ENCODE peak calls at places on chromosomes 5 and 9, in six cellular contexts. Q, K, X, M, P and V are unnamed samples.
A peak's percentile ranks its signal among the peaks of the same experiment; 100 is the strongest.

GRCh38 chr5:76804266-76804665 is 14.6 kb upstream of the F2RL1 start:
- DNase-seq in Q (no peak), K (no peak), X (no peak), M (no peak), P (no peak), V (no peak)

GRCh38 chr9:116312221-116312620 is 158.6 kb downstream of the PAPPA start:
- DNase-seq in Q (no peak), K (no peak), X (no peak), M (no peak), P (peak; percentile 54), V (no peak)

GRCh38 chr9:117276444-117276843 is 138.4 kb downstream of the ASTN2 start:
- DNase-seq in Q (no peak), K (no peak), X (no peak), M (no peak), P (no peak), V (no peak)

GRCh38 chr5:166369326-166369725 is 1922.1 kb upstream of the WWC1 start:
- DNase-seq in Q (peak; percentile 10), K (no peak), X (peak; percentile 67), M (no peak), P (peak; percentile 41), V (no peak)

GRCh38 chr5:14359069-14360043 is 216.2 kb downstream of the TRIO start:
- DNase-seq in Q (no peak), K (no peak), X (no peak), M (no peak), P (no peak), V (no peak)

GRCh38 chr5:66582499-66582898 is 13.7 kb upstream of the MAST4 start:
- DNase-seq in Q (no peak), K (no peak), X (no peak), M (no peak), P (no peak), V (no peak)

GRCh38 chr5:181243521-181244307 is at the start of gene RACK1:
- DNase-seq in Q (peak; percentile 95), K (peak; percentile 89), X (peak; percentile 96), M (peak; percentile 85), P (peak; percentile 92), V (peak; percentile 90)

GRCh38 chr5:132965120-132965519 is 1.7 kb upstream of the AFF4 start:
- DNase-seq in Q (no peak), K (no peak), X (no peak), M (no peak), P (no peak), V (no peak)

GRCh38 chr5:173888473-173889135 is 455 bp downstream of the CPEB4 start:
- DNase-seq in Q (peak; percentile 41), K (peak; percentile 55), X (peak; percentile 41), M (peak; percentile 18), P (peak; percentile 26), V (peak; percentile 35)

GRCh38 chr5:10455273-10455670 is 13.6 kb downstream of the ROPN1L start:
- DNase-seq in Q (peak; percentile 51), K (no peak), X (peak; percentile 63), M (no peak), P (no peak), V (no peak)

GRCh38 chr9:134677743-134678142 is 36.1 kb downstream of the COL5A1 start:
- DNase-seq in Q (no peak), K (peak; percentile 14), X (no peak), M (no peak), P (no peak), V (no peak)

GRCh38 chr9:12681620-12682019 is 11.6 kb upstream of the TYRP1 start:
- DNase-seq in Q (no peak), K (no peak), X (no peak), M (no peak), P (no peak), V (no peak)

GRCh38 chr5:170315154-170315553 is 17.6 kb upstream of the LCP2 start:
- DNase-seq in Q (no peak), K (no peak), X (peak; percentile 36), M (no peak), P (no peak), V (no peak)

GRCh38 chr9:38622083-38622674 is 1.8 kb upstream of the ANKRD18A start:
- DNase-seq in Q (peak; percentile 65), K (peak; percentile 39), X (peak; percentile 57), M (no peak), P (no peak), V (peak; percentile 30)

GRCh38 chr9:479951-480350 is 265.3 kb downstream of the DOCK8 start:
- DNase-seq in Q (no peak), K (no peak), X (no peak), M (no peak), P (no peak), V (no peak)

GRCh38 chr9:81002242-81002641 is 687.1 kb downstream of the TLE1 start:
- DNase-seq in Q (no peak), K (no peak), X (no peak), M (no peak), P (no peak), V (no peak)

GRCh38 chr9:130199605-130200004 is 27.4 kb downstream of the NCS1 start:
- DNase-seq in Q (no peak), K (no peak), X (no peak), M (no peak), P (peak; percentile 86), V (no peak)

GRCh38 chr9:135506327-135507103 is 6.0 kb downstream of the MRPS2 start:
- DNase-seq in Q (peak; percentile 39), K (no peak), X (peak; percentile 58), M (no peak), P (no peak), V (no peak)

GRCh38 chr9:136906251-136906650 is 19.9 kb downstream of the TRAF2 start:
- DNase-seq in Q (no peak), K (no peak), X (no peak), M (no peak), P (no peak), V (no peak)

GRCh38 chr9:117247271-117247670 is 167.6 kb downstream of the ASTN2 start:
- DNase-seq in Q (peak; percentile 67), K (no peak), X (peak; percentile 45), M (no peak), P (no peak), V (no peak)

GRCh38 chr9:86944974-86945867 is 2.1 kb downstream of the GAS1 start:
- DNase-seq in Q (peak; percentile 71), K (no peak), X (peak; percentile 63), M (no peak), P (peak; percentile 39), V (no peak)
- H3K4me1 ChIP-seq in Q (peaks cover 51% of the 10 kb centered on the region), K (peaks cover 36% of the 10 kb centered on the region), X (peaks cover 51% of the 10 kb centered on the region), M (peaks cover 15% of the 10 kb centered on the region), P (no peaks in the 10 kb centered on the region), V (peaks cover 14% of the 10 kb centered on the region)

GRCh38 chr5:141514330-141515111 is 25.6 kb downstream of the PCDHGC5 start:
- DNase-seq in Q (peak; percentile 85), K (no peak), X (peak; percentile 75), M (no peak), P (no peak), V (no peak)
- H3K36me3 ChIP-seq in Q (peaks cover 10% of the 10 kb centered on the region), K (peaks cover 64% of the 10 kb centered on the region), X (no peaks in the 10 kb centered on the region), M (peaks cover 39% of the 10 kb centered on the region), P (peaks cover 19% of the 10 kb centered on the region), V (peaks cover 7% of the 10 kb centered on the region)

GRCh38 chr5:178363501-178364325 is 131.1 kb upstream of the PHYKPL start:
- DNase-seq in Q (no peak), K (no peak), X (no peak), M (no peak), P (no peak), V (no peak)

GRCh38 chr5:178368278-178368677 is 135.7 kb upstream of the PHYKPL start:
- DNase-seq in Q (no peak), K (peak; percentile 11), X (no peak), M (no peak), P (no peak), V (no peak)

GRCh38 chr5:178364326-178364675 is 131.7 kb upstream of the PHYKPL start:
- DNase-seq in Q (no peak), K (no peak), X (no peak), M (no peak), P (no peak), V (no peak)

GRCh38 chr5:178367351-178368120 is 134.9 kb upstream of the PHYKPL start:
- DNase-seq in Q (no peak), K (peak; percentile 26), X (no peak), M (no peak), P (no peak), V (no peak)

GRCh38 chr5:178365501-178366440 is 133.2 kb upstream of the PHYKPL start:
- DNase-seq in Q (no peak), K (no peak), X (no peak), M (no peak), P (no peak), V (no peak)
- H3K4me1 ChIP-seq in Q (no peaks in the 10 kb centered on the region), K (no peaks in the 10 kb centered on the region), X (no peaks in the 10 kb centered on the region), M (no peaks in the 10 kb centered on the region), P (no peaks in the 10 kb centered on the region), V (no peaks in the 10 kb centered on the region)

DNA sequence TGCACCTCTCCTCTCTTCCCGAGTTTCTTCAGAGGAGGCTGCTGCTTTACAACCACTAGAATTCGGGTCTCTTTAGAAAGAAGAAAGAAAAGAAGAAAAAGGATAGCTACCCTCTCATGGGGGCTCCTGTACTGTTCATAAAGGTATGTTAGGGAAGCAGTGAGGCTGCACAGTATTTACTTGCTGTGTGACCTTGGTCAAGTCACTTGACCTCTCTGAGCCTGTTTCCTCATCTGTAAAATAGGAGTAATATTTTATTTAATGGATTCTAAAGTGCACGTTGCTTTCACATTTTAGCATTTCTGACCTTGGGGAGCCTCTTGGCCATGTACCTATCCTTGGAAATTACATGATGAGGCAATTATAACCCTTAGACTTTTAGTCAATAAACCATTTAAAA is 88.8 kb downstream of the SETX start:
- DNase-seq in Q (no peak), K (no peak), X (no peak), M (no peak), P (no peak), V (no peak)
- H3K36me3 ChIP-seq in Q (peaks cover 18% of the 10 kb centered on the region), K (peaks cover 91% of the 10 kb centered on the region), X (no peaks in the 10 kb centered on the region), M (peaks cover 60% of the 10 kb centered on the region), P (peaks cover 21% of the 10 kb centered on the region), V (peaks cover 48% of the 10 kb centered on the region)

GRCh38 chr5:150236313-150236712 is 46.5 kb downstream of the SLC6A7 start:
- DNase-seq in Q (no peak), K (no peak), X (no peak), M (no peak), P (no peak), V (no peak)

GRCh38 chr5:150236981-150237754 is 47.3 kb downstream of the SLC6A7 start:
- DNase-seq in Q (no peak), K (no peak), X (no peak), M (no peak), P (no peak), V (no peak)

GRCh38 chr5:150239794-150240122 is 49.8 kb downstream of the CAMK2A start:
- DNase-seq in Q (no peak), K (no peak), X (no peak), M (no peak), P (no peak), V (no peak)

GRCh38 chr5:150239099-150239793 is 49.4 kb downstream of the SLC6A7 start:
- DNase-seq in Q (no peak), K (no peak), X (no peak), M (no peak), P (no peak), V (no peak)

DNA sequence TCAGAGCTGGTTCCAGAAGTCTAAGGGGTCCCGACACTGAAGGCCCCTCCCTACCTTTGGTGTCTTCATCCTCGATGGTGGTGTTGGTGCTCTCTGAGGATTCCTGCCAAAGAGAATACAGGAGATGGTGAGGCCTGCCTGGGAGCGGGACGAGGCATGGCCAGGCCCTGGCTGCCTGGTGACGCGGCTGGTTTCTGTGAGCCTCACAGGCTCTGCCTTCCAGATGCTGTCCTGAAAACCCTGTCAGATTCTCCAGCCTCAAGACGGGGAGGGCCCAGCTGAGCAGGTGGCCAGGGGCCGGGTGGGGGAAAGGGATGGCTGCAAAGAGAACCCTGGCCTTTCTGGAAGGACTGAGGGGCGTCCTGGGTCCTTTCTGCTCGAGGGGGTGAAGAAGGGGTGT is 48.8 kb downstream of the SLC6A7 start:
- DNase-seq in Q (no peak), K (no peak), X (no peak), M (no peak), P (no peak), V (no peak)
- H3K4me1 ChIP-seq in Q (no peaks in the 10 kb centered on the region), K (no peaks in the 10 kb centered on the region), X (peaks cover 21% of the 10 kb centered on the region), M (no peaks in the 10 kb centered on the region), P (no peaks in the 10 kb centered on the region), V (no peaks in the 10 kb centered on the region)